ENCODE peak calls at places on chromosomes 13 and 19, in nine cellular contexts. P is iris pigment epithelial cell; N is COR-L47; S is EL; V is HTR-8/SVneo; X is stimulated activated CD4-positive, alpha-beta T cell treated with anti-CD3 and anti-CD28 coated beads, Interleukin-1b, Interleukin-23, amount 100 ng/mL, for 48 hours; T is MM.1S; Z is effector memory CD4-positive, alpha-beta T cell; D is epithelial cell of esophagus. B is an unnamed sample.

GRCh38 chr19:46197314-46198070 is 32.0 kb upstream of the IGFL1 start:
- DNase-seq in Z (no peak), S (no peak), X (no peak), D (no peak), N (no peak), P (no peak), V (no peak), T (no peak), B (no peak)

GRCh38 chr13:48505597-48506091 is 27.2 kb downstream of the RCBTB2 start:
- DNase-seq in D (peak), X (peak), Z (peak), S (no peak), V (no peak), P (no peak), T (peak), N (no peak), B (no peak)

GRCh38 chr19:44777715-44778347 is at the start of gene CBLC:
- DNase-seq in N (peak), D (peak), P (no peak), S (no peak), T (no peak), V (no peak), Z (no peak), X (no peak), B (peak)

GRCh38 chr19:48837081-48837524 is 812 bp upstream of the HSD17B14 start:
- DNase-seq in X (peak), D (peak), T (peak), V (peak), P (peak), N (peak), Z (peak), S (peak), B (no peak)

GRCh38 chr19:19461671-19462622 is 53.4 kb downstream of the TSSK6 start:
- DNase-seq in S (no peak), T (no peak), X (no peak), N (peak), D (peak), P (no peak), V (no peak), Z (no peak), B (no peak)

GRCh38 chr13:74464656-74465055 is 330.5 kb upstream of the KLF12 start:
- DNase-seq in S (no peak), T (no peak), D (no peak), N (peak), Z (no peak), X (no peak), V (no peak), P (no peak), B (no peak)

GRCh38 chr13:100533588-100534041 is 55.0 kb downstream of the GGACT start:
- DNase-seq in D (no peak), V (no peak), P (no peak), S (no peak), T (no peak), X (no peak), Z (no peak), N (peak), B (peak)

GRCh38 chr13:51639171-51639570 is 54.9 kb downstream of the WDFY2 start:
- DNase-seq in Z (no peak), T (no peak), N (no peak), D (no peak), S (no peak), P (no peak), X (no peak), V (no peak), B (no peak)

GRCh38 chr13:55937180-55937579 is 1203.5 kb upstream of the PRR20A start:
- DNase-seq in X (no peak), S (no peak), T (no peak), D (no peak), P (no peak), V (no peak), N (no peak), Z (no peak), B (no peak)